ENCODE peak calls at places on chromosomes 6 and 20, in nine cellular contexts. T, G, P, D, F, S, X, U and J are unnamed samples.

GRCh38 chr6:46985943-46986342 is 56.2 kb downstream of the ADGRF1 start:
- DNase-seq in T (no peak), G (no peak), P (no peak), D (no peak), F (no peak), S (no peak), X (no peak), U (no peak), J (no peak)

GRCh38 chr6:170243386-170243785 is 47.5 kb downstream of the DLL1 start:
- DNase-seq in T (no peak), G (no peak), P (no peak), D (peak; percentile 14), F (no peak), S (no peak), X (no peak), U (no peak), J (no peak)

GRCh38 chr6:43982084-43982625 is 145.1 kb downstream of the MRPL14 start:
- DNase-seq in T (no peak), G (no peak), P (no peak), D (no peak), F (no peak), S (no peak), X (no peak), U (no peak), J (no peak)

GRCh38 chr6:100230976-100231316 is 233.8 kb downstream of the SIM1 start:
- DNase-seq in T (no peak), G (no peak), P (no peak), D (no peak), F (no peak), S (no peak), X (no peak), U (no peak), J (no peak)

GRCh38 chr6:32947552-32948465 is 5.1 kb downstream of the HLA-DMA start:
- DNase-seq in T (peak; percentile 69), G (no peak), P (peak; percentile 50), D (peak; percentile 43), F (no peak), S (peak; percentile 54), X (no peak), U (peak; percentile 40), J (no peak)

GRCh38 chr6:79240509-79240908 is 6.0 kb upstream of the HMGN3 start:
- DNase-seq in T (no peak), G (no peak), P (no peak), D (no peak), F (peak; percentile 27), S (no peak), X (no peak), U (no peak), J (no peak)

GRCh38 chr6:53979468-53980067 is 131.7 kb upstream of the MLIP start:
- DNase-seq in T (no peak), G (no peak), P (peak; percentile 14), D (peak; percentile 54), F (no peak), S (peak; percentile 69), X (no peak), U (no peak), J (no peak)

GRCh38 chr20:35616465-35617396 is 1.1 kb downstream of the SPAG4 start:
- DNase-seq in T (peak; percentile 93), G (peak; percentile 99), P (peak; percentile 93), D (peak; percentile 79), F (peak; percentile 85), S (peak; percentile 100), X (peak; percentile 63), U (no peak), J (peak; percentile 42)

GRCh38 chr6:33132121-33132524 is 56.3 kb downstream of the HLA-DPB1 start:
- DNase-seq in T (no peak), G (no peak), P (no peak), D (no peak), F (no peak), S (no peak), X (no peak), U (no peak), J (no peak)

GRCh38 chr6:94501546-94501945 is 1075.8 kb upstream of the MANEA start:
- DNase-seq in T (no peak), G (no peak), P (no peak), D (no peak), F (no peak), S (peak; percentile 40), X (no peak), U (no peak), J (no peak)

GRCh38 chr6:136411028-136411329 is 121.3 kb upstream of the BCLAF1 start:
- DNase-seq in T (no peak), G (no peak), P (no peak), D (no peak), F (no peak), S (no peak), X (no peak), U (no peak), J (no peak)

DNA sequence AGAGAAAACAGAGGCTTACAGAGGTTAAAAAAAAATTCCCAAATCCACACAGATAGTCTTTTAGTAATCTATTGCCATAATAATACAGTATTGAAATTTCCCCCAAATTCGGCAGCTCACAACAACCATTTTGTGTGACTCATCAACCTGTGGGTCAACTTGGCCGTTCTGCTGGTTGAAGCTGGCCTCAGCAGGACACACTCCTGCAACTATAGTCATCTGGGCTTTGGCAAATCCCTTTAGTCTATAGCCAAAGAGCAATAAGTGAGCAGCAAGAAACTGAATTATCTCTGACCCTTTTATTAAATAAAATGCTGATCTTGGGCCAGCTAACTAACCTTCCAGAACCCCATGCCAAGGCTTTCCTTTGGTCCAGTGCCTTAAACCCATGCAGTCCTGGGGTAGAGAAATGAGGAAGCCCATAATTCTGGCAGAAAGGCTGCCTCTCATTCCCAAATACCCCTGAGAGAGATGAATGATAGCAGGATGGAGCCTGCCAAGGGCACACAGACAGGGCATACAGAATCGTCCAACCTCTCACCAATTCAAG is 17.2 kb upstream of the SNAP25 start:
- DNase-seq in T (no peak), G (no peak), P (no peak), D (no peak), F (no peak), S (peak; percentile 70), X (no peak), U (no peak), J (no peak)
- H3K4me1 ChIP-seq in T (no peaks in the 10 kb centered on the region), G (no peaks in the 10 kb centered on the region), P (no peaks in the 10 kb centered on the region), D (no peaks in the 10 kb centered on the region), F (no peaks in the 10 kb centered on the region), S (no peaks in the 10 kb centered on the region), X (no peaks in the 10 kb centered on the region), U (no peaks in the 10 kb centered on the region), J (no peaks in the 10 kb centered on the region)

DNA sequence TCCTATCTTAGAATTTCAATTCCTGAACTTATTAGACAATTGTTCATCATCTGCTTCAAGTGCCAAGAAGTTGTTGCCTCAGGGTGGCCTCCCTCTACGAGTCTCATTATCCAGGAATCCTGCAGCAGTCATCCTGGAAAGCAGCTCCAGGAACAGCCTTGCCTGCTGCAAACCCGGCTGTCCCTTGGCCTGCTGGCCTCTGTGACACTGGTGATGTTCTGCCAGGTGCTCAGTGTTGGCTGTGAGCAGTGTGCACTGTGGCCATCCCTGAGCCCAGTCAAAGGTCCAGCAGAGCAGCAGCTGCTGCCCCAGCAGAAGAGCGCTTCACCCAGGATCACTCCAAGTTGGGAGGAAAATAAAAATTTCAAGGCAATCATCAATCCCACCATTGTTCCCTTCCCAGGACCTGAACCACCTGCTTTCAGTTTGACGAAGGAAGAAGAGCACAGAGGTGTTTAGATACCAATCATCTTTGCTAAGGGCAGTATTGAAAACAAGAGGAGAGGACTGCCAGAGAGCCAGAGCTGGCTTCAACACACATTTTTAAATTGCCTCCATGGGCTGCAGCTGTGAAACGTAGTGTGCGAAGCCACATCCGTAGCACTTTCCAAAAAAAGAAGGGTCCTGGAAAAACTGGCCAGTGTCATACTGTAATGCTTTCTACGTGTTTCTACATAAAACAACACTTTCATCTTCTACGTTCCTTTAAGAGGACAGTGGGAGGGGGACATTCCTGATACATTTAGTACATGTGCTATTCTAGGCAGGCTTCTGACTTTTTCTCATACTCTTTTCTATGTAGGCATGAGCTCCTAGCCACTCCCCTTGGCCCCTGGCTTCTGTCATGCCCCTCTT is 7.2 kb upstream of the FAM50B start:
- DNase-seq in T (peak; percentile 8), G (no peak), P (no peak), D (no peak), F (peak; percentile 63), S (peak; percentile 39), X (no peak), U (no peak), J (no peak)
- H3K27ac ChIP-seq in T (peak overlapping the region; percentile 38), G (no peak overlapping the region), P (no peak overlapping the region), D (no peak overlapping the region), F (no peak overlapping the region), S (peak overlapping the region; percentile 64), X (peak overlapping the region; percentile 7), U (no peak overlapping the region), J (no peak overlapping the region)

GRCh38 chr20:13284830-13285229 is 63.8 kb downstream of the ISM1 start:
- DNase-seq in T (no peak), G (no peak), P (no peak), D (no peak), F (no peak), S (no peak), X (no peak), U (no peak), J (no peak)
- H3K4me3 ChIP-seq in T (no peak overlapping the region), G (no peak overlapping the region), P (no peak overlapping the region), D (no peak overlapping the region), F (no peak overlapping the region), S (no peak overlapping the region), X (no peak overlapping the region), U (no peak overlapping the region), J (no peak overlapping the region)

DNA sequence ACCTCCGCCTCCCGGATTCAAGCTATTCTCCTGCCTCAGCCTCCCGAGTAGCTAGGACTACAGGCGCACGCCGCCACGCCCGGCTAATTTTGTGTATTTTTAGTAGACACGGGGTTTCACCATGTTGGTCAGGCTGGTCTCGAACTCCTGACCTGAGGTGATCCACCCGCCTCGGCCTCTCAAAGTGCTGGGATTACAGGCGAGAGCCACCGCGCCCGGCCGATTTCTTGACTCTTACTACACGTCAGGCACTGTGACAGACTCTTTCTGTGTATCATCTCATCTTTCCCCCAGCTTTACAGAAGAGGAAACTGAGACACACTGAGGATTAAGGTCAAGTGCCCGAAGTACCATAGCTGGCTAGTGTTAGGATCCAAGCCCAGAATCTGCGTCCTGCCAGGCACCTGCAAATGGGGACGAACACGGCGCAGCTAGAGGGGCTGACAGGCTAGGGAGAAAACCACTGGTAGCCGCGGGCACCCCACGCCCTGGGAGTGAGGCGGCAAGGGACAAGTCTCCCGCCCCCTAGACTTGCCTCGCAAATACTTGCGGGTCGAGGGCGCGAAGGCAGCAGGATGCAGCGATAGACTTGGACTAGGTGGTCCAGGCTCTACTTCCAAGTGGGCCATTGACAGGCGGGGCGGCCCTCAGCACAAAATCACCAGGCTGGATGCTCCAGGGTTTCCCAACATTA is 1.1 kb upstream of the TAF8 start:
- DNase-seq in T (no peak), G (no peak), P (peak; percentile 26), D (no peak), F (peak; percentile 36), S (no peak), X (no peak), U (no peak), J (no peak)
- H3K4me1 ChIP-seq in T (peaks cover 42% of the 10 kb centered on the region), G (peaks cover 79% of the 10 kb centered on the region), P (peaks cover 85% of the 10 kb centered on the region), D (peaks cover 20% of the 10 kb centered on the region), F (peaks cover 1% of the 10 kb centered on the region), S (peaks cover 16% of the 10 kb centered on the region), X (peaks cover 47% of the 10 kb centered on the region), U (peaks cover 33% of the 10 kb centered on the region), J (peaks cover 20% of the 10 kb centered on the region)